ENCODE peak calls at places on chromosome 10, in eight cellular contexts. N is MM.1S, V is GM23248, Y is astrocyte, E is hepatocyte, R is mammary epithelial cell, T is neural progenitor cell, X is fibroblast of lung. J is an unnamed sample. For H3K27me3, the result is how much of the 10 kb centered on the place peaks cover.

GRCh38 chr10:17425584-17426262 is 28.7 kb downstream of the ST8SIA6 start:
- DNase-seq in N (no peak), V (no peak), Y (no peak), E (no peak), R (no peak), T (no peak), X (no peak), J (no peak)

GRCh38 chr10:86090807-86091206 is 275.8 kb downstream of the GRID1 start:
- DNase-seq in N (no peak), V (no peak), Y (no peak), E (no peak), R (no peak), T (no peak), X (no peak), J (no peak)

GRCh38 chr10:43205681-43206390 is 61.0 kb downstream of the RASGEF1A start:
- DNase-seq in N (no peak), V (no peak), Y (no peak), E (no peak), R (no peak), T (no peak), X (no peak), J (no peak)

GRCh38 chr10:92011560-92012214 is 88.1 kb downstream of the BTAF1 start:
- DNase-seq in N (no peak), V (peak), Y (peak), E (no peak), R (peak), T (no peak), X (peak), J (peak)

GRCh38 chr10:103616705-103617361 is 123.3 kb downstream of the NEURL1 start:
- DNase-seq in N (no peak), V (peak), Y (no peak), E (peak), R (no peak), T (no peak), X (peak), J (peak)

GRCh38 chr10:46096909-46097575 is 51.0 kb upstream of the MSMB start:
- DNase-seq in N (peak), V (peak), Y (no peak), E (no peak), R (no peak), T (peak), X (no peak), J (peak)

GRCh38 chr10:29177266-29177832 is 111.5 kb upstream of the LYZL1 start:
- DNase-seq in N (no peak), V (no peak), Y (no peak), E (no peak), R (no peak), T (no peak), X (no peak), J (peak)

GRCh38 chr10:51468424-51468823 is 231.0 kb downstream of the CSTF2T start:
- DNase-seq in N (no peak), V (peak), Y (peak), E (no peak), R (no peak), T (no peak), X (peak), J (no peak)

GRCh38 chr10:85612833-85613232 is 753.8 kb downstream of the GRID1 start:
- DNase-seq in N (peak), V (no peak), Y (no peak), E (no peak), R (no peak), T (no peak), X (no peak), J (no peak)

GRCh38 chr10:69303632-69304035 is 25.3 kb downstream of the HK1 start:
- DNase-seq in N (no peak), V (peak), Y (peak), E (no peak), R (peak), T (no peak), X (peak), J (no peak)

GRCh38 chr10:11715815-11716494 is 26.2 kb upstream of the ECHDC3 start:
- DNase-seq in N (no peak), V (no peak), Y (no peak), E (peak), R (peak), T (no peak), X (no peak), J (no peak)

GRCh38 chr10:123303581-123303980 is 149.4 kb downstream of the BUB3 start:
- DNase-seq in N (no peak), V (no peak), Y (no peak), E (no peak), R (no peak), T (no peak), X (no peak), J (no peak)

GRCh38 chr10:70555371-70555770 is 47.2 kb downstream of the PRF1 start:
- DNase-seq in N (no peak), V (no peak), Y (no peak), E (no peak), R (no peak), T (no peak), X (no peak), J (no peak)

GRCh38 chr10:19929466-19930140 is 113.4 kb downstream of the PLXDC2 start:
- DNase-seq in N (no peak), V (peak), Y (peak), E (peak), R (peak), T (no peak), X (peak), J (no peak)

GRCh38 chr10:78177013-78177370 is 143.3 kb downstream of the RPS24 start:
- DNase-seq in N (no peak), V (no peak), Y (no peak), E (no peak), R (no peak), T (peak), X (peak), J (no peak)

GRCh38 chr10:43861966-43862751 is 213.5 kb upstream of the ZNF32 start:
- DNase-seq in N (no peak), V (peak), Y (peak), E (no peak), R (no peak), T (no peak), X (peak), J (no peak)

GRCh38 chr10:9656386-9656785 is 1361.3 kb upstream of the CELF2 start:
- DNase-seq in N (no peak), V (no peak), Y (no peak), E (no peak), R (no peak), T (no peak), X (no peak), J (no peak)

GRCh38 chr10:102299873-102300272 is 54.5 kb downstream of the GBF1 start:
- DNase-seq in N (no peak), V (peak), Y (peak), E (no peak), R (peak), T (no peak), X (peak), J (no peak)

GRCh38 chr10:78349165-78349516 is 315.5 kb downstream of the RPS24 start:
- DNase-seq in N (no peak), V (no peak), Y (no peak), E (no peak), R (no peak), T (no peak), X (no peak), J (no peak)

GRCh38 chr10:10508241-10508640 is 509.4 kb upstream of the CELF2 start:
- DNase-seq in N (no peak), V (no peak), Y (no peak), E (no peak), R (no peak), T (peak), X (no peak), J (no peak)

GRCh38 chr10:91856637-91857036 is 52.6 kb downstream of the FGFBP3 start:
- DNase-seq in N (peak), V (peak), Y (no peak), E (peak), R (no peak), T (peak), X (no peak), J (no peak)

GRCh38 chr10:131860806-131861440 is 39.9 kb upstream of the PPP2R2D start:
- DNase-seq in N (no peak), V (no peak), Y (no peak), E (no peak), R (no peak), T (no peak), X (no peak), J (no peak)

GRCh38 chr10:2987185-2987768 is 80.1 kb upstream of the PFKP start:
- DNase-seq in N (no peak), V (no peak), Y (no peak), E (no peak), R (no peak), T (no peak), X (no peak), J (no peak)

GRCh38 chr10:32005050-32005449 is 51.2 kb downstream of the KIF5B start:
- DNase-seq in N (peak), V (peak), Y (peak), E (peak), R (peak), T (peak), X (peak), J (peak)

GRCh38 chr10:34723746-34724145 is 91.3 kb downstream of the PARD3 start:
- DNase-seq in N (peak), V (peak), Y (peak), E (peak), R (peak), T (peak), X (peak), J (peak)

GRCh38 chr10:25047902-25048301 is 31.5 kb downstream of the THNSL1 start:
- DNase-seq in N (no peak), V (peak), Y (peak), E (no peak), R (peak), T (no peak), X (peak), J (no peak)

GRCh38 chr10:99673492-99673891 is 14.2 kb downstream of the ENTPD7 start:
- DNase-seq in N (no peak), V (no peak), Y (no peak), E (no peak), R (no peak), T (no peak), X (no peak), J (no peak)

DNA sequence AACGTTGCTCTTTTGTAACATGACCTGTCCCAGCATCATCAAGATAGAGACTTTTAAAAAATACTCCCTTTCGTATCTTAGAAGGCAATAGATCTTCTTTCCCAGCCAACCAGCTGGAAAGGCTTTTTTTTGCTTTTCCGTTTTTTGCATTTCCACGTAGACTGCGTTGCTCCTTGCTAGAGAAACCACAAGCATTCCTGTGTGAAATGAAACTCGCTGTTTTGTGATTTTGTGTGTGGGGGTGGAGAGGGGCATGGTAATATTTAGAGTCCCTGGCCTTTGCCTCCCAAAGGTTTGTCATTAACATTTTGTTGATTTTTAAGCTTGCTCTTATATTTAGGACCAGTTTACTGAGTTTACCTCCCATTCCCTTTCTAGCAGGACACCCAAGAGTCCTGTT is 243.5 kb downstream of the BICC1 start:
- DNase-seq in N (peak), V (peak), Y (peak), E (no peak), R (no peak), T (no peak), X (peak), J (no peak)
- H3K4me3 ChIP-seq in N (peak), V (peak), Y (peak), E (no peak), R (peak), T (no peak), X (peak), J (no peak)

GRCh38 chr10:97179731-97180366 is 5.9 kb downstream of the SLIT1 start:
- DNase-seq in N (no peak), V (peak), Y (no peak), E (peak), R (no peak), T (peak), X (no peak), J (peak)
- H3K27me3 ChIP-seq in N (under half), V (half or more), Y (under half), E (half or more), R (under half), T (half or more), X (under half), J (under half)

DNA sequence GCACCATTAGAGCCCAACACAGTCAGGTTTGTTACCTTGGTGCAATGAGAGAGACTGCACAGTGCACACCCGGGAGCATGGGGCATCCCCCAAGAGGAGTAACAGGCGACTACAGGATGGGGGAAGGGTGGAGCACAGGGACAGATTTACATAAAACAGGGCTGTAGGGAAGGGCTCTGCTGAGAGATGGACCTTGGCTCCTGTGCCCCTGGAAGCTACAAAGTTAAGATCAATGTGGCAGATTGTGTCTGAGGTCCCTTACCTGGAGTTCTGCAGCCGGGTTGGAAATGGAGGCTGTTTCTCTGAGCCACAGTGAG is 13.7 kb upstream of the SLC18A3 start:
- DNase-seq in N (no peak), V (no peak), Y (no peak), E (no peak), R (no peak), T (no peak), X (no peak), J (no peak)
- TF ChIP-seq EZH2 in N (no peak), V (no peak), Y (no peak), E (no peak), R (no peak), T (no peak), X (no peak), J (no peak)

GRCh38 chr10:104638861-104639594 is 2.1 kb upstream of the SORCS3 start:
- DNase-seq in N (peak), V (peak), Y (no peak), E (peak), R (no peak), T (peak), X (no peak), J (peak)

GRCh38 chr10:104642001-104642270 is 846 bp downstream of the SORCS3 start:
- DNase-seq in N (no peak), V (no peak), Y (no peak), E (no peak), R (no peak), T (peak), X (no peak), J (no peak)

GRCh38 chr10:104640339-104641149 is 546 bp upstream of the SORCS3 start:
- DNase-seq in N (no peak), V (no peak), Y (no peak), E (peak), R (no peak), T (peak), X (no peak), J (no peak)

GRCh38 chr10:104641150-104642000 is at the start of gene SORCS3:
- DNase-seq in N (no peak), V (peak), Y (no peak), E (peak), R (no peak), T (peak), X (peak), J (no peak)

GRCh38 chr10:104639595-104640338 is 1.3 kb upstream of the SORCS3 start:
- DNase-seq in N (no peak), V (no peak), Y (no peak), E (no peak), R (no peak), T (peak), X (no peak), J (no peak)
- H3K4me3 ChIP-seq in N (peak), V (no peak), Y (no peak), E (peak), R (no peak), T (peak), X (no peak), J (no peak)

J was measured in A673.